ENCODE peak calls at places on chromosomes 11 and 22, in six cellular contexts. One of them, this sample, is unnamed.

GRCh38 chr22:19876941-19877625 is 22.4 kb upstream of the GNB1L start:
- DNase-seq in GM12891: peak
- DNase-seq in progenitor cell of endocrine pancreas: no peak
- DNase-seq in stimulated activated CD8-positive, alpha-beta memory T cell treated with anti-CD3 and anti-CD28 coated beads, Interleukin-15, amount 100 ng/mL, for 24 hours: no peak
- DNase-seq in effector memory CD4-positive, alpha-beta T cell: no peak
- DNase-seq in kidney tubule cell: no peak
- DNase-seq in this sample: no peak

GRCh38 chr11:109423114-109423859 is 1.3 kb downstream of the C11orf87 start:
- DNase-seq in progenitor cell of endocrine pancreas: no peak
- DNase-seq in GM12891: no peak
- DNase-seq in effector memory CD4-positive, alpha-beta T cell: no peak
- DNase-seq in kidney tubule cell: peak
- DNase-seq in stimulated activated CD8-positive, alpha-beta memory T cell treated with anti-CD3 and anti-CD28 coated beads, Interleukin-15, amount 100 ng/mL, for 24 hours: no peak
- DNase-seq in this sample: peak

GRCh38 chr11:107040447-107041444 is 22.5 kb upstream of the GUCY1A2 start:
- DNase-seq in GM12891: no peak
- DNase-seq in stimulated activated CD8-positive, alpha-beta memory T cell treated with anti-CD3 and anti-CD28 coated beads, Interleukin-15, amount 100 ng/mL, for 24 hours: no peak
- DNase-seq in progenitor cell of endocrine pancreas: no peak
- DNase-seq in effector memory CD4-positive, alpha-beta T cell: no peak
- DNase-seq in kidney tubule cell: peak
- DNase-seq in this sample: peak

GRCh38 chr11:67674442-67674871 is at the start of gene ALDH3B2:
- DNase-seq in GM12891: no peak
- DNase-seq in kidney tubule cell: peak
- DNase-seq in stimulated activated CD8-positive, alpha-beta memory T cell treated with anti-CD3 and anti-CD28 coated beads, Interleukin-15, amount 100 ng/mL, for 24 hours: no peak
- DNase-seq in progenitor cell of endocrine pancreas: no peak
- DNase-seq in effector memory CD4-positive, alpha-beta T cell: no peak
- DNase-seq in this sample: peak

GRCh38 chr11:69914286-69915150 is 95.3 kb upstream of the FGF3 start:
- DNase-seq in stimulated activated CD8-positive, alpha-beta memory T cell treated with anti-CD3 and anti-CD28 coated beads, Interleukin-15, amount 100 ng/mL, for 24 hours: no peak
- DNase-seq in progenitor cell of endocrine pancreas: no peak
- DNase-seq in GM12891: no peak
- DNase-seq in kidney tubule cell: no peak
- DNase-seq in effector memory CD4-positive, alpha-beta T cell: no peak
- DNase-seq in this sample: peak

GRCh38 chr22:30943368-30943767 is 25.2 kb downstream of the MORC2 start:
- DNase-seq in effector memory CD4-positive, alpha-beta T cell: peak
- DNase-seq in progenitor cell of endocrine pancreas: no peak
- DNase-seq in kidney tubule cell: no peak
- DNase-seq in GM12891: no peak
- DNase-seq in stimulated activated CD8-positive, alpha-beta memory T cell treated with anti-CD3 and anti-CD28 coated beads, Interleukin-15, amount 100 ng/mL, for 24 hours: no peak
- DNase-seq in this sample: no peak

GRCh38 chr22:26737262-26737661 is 79.9 kb downstream of the MIAT start:
- DNase-seq in progenitor cell of endocrine pancreas: no peak
- DNase-seq in stimulated activated CD8-positive, alpha-beta memory T cell treated with anti-CD3 and anti-CD28 coated beads, Interleukin-15, amount 100 ng/mL, for 24 hours: no peak
- DNase-seq in effector memory CD4-positive, alpha-beta T cell: no peak
- DNase-seq in GM12891: no peak
- DNase-seq in kidney tubule cell: no peak
- DNase-seq in this sample: no peak

GRCh38 chr11:91156041-91156440 is 933.2 kb upstream of the CHORDC1 start:
- DNase-seq in kidney tubule cell: peak
- DNase-seq in GM12891: no peak
- DNase-seq in effector memory CD4-positive, alpha-beta T cell: no peak
- DNase-seq in progenitor cell of endocrine pancreas: no peak
- DNase-seq in stimulated activated CD8-positive, alpha-beta memory T cell treated with anti-CD3 and anti-CD28 coated beads, Interleukin-15, amount 100 ng/mL, for 24 hours: no peak
- DNase-seq in this sample: no peak

GRCh38 chr11:64770120-64770519 is 8.2 kb downstream of the SF1 start:
- DNase-seq in stimulated activated CD8-positive, alpha-beta memory T cell treated with anti-CD3 and anti-CD28 coated beads, Interleukin-15, amount 100 ng/mL, for 24 hours: no peak
- DNase-seq in kidney tubule cell: no peak
- DNase-seq in GM12891: no peak
- DNase-seq in progenitor cell of endocrine pancreas: no peak
- DNase-seq in effector memory CD4-positive, alpha-beta T cell: no peak
- DNase-seq in this sample: no peak

GRCh38 chr11:131867457-131868257 is 497.2 kb downstream of the NTM start:
- DNase-seq in effector memory CD4-positive, alpha-beta T cell: no peak
- DNase-seq in GM12891: peak
- DNase-seq in progenitor cell of endocrine pancreas: peak
- DNase-seq in stimulated activated CD8-positive, alpha-beta memory T cell treated with anti-CD3 and anti-CD28 coated beads, Interleukin-15, amount 100 ng/mL, for 24 hours: no peak
- DNase-seq in kidney tubule cell: peak
- DNase-seq in this sample: peak

GRCh38 chr11:90344546-90344945 is 121.7 kb upstream of the CHORDC1 start:
- DNase-seq in effector memory CD4-positive, alpha-beta T cell: no peak
- DNase-seq in progenitor cell of endocrine pancreas: no peak
- DNase-seq in stimulated activated CD8-positive, alpha-beta memory T cell treated with anti-CD3 and anti-CD28 coated beads, Interleukin-15, amount 100 ng/mL, for 24 hours: no peak
- DNase-seq in kidney tubule cell: no peak
- DNase-seq in GM12891: no peak
- DNase-seq in this sample: no peak

GRCh38 chr11:118913411-118914125 is 12.2 kb downstream of the BCL9L start:
- DNase-seq in stimulated activated CD8-positive, alpha-beta memory T cell treated with anti-CD3 and anti-CD28 coated beads, Interleukin-15, amount 100 ng/mL, for 24 hours: no peak
- DNase-seq in effector memory CD4-positive, alpha-beta T cell: peak
- DNase-seq in kidney tubule cell: peak
- DNase-seq in GM12891: no peak
- DNase-seq in progenitor cell of endocrine pancreas: no peak
- DNase-seq in this sample: peak